ENCODE peak calls at places on chromosomes 3 and 15, in five cellular contexts. One of them, this sample, is unnamed.

GRCh38 chr3:117995795-117996194 is 1038.9 kb downstream of the IGSF11 start:
- DNase-seq in cardiac fibroblast: no peak
- DNase-seq in caudate nucleus: no peak
- DNase-seq in AG20443: no peak
- DNase-seq in EL: no peak
- DNase-seq in this sample: no peak

GRCh38 chr3:13017361-13018038 is 55.7 kb downstream of the IQSEC1 start:
- DNase-seq in cardiac fibroblast: no peak
- DNase-seq in caudate nucleus: no peak
- DNase-seq in AG20443: no peak
- DNase-seq in EL: no peak
- DNase-seq in this sample: peak

GRCh38 chr15:57861805-57862586 is 155.5 kb downstream of the POLR2M start:
- DNase-seq in cardiac fibroblast: peak
- DNase-seq in caudate nucleus: no peak
- DNase-seq in AG20443: peak
- DNase-seq in EL: peak
- DNase-seq in this sample: no peak

GRCh38 chr3:153897025-153897723 is 224.0 kb upstream of the ARHGEF26 start:
- DNase-seq in cardiac fibroblast: no peak
- DNase-seq in caudate nucleus: no peak
- DNase-seq in AG20443: no peak
- DNase-seq in EL: no peak
- DNase-seq in this sample: no peak

GRCh38 chr15:82810061-82810862 is 834 bp downstream of the WHAMM start:
- DNase-seq in cardiac fibroblast: peak
- DNase-seq in caudate nucleus: peak
- DNase-seq in AG20443: peak
- DNase-seq in EL: peak
- DNase-seq in this sample: peak

GRCh38 chr3:136404056-136404455 is 153.9 kb downstream of the PCCB start:
- DNase-seq in cardiac fibroblast: no peak
- DNase-seq in caudate nucleus: no peak
- DNase-seq in AG20443: no peak
- DNase-seq in EL: no peak
- DNase-seq in this sample: no peak

GRCh38 chr3:55143928-55144671 is 216.2 kb upstream of the LRTM1 start:
- DNase-seq in cardiac fibroblast: peak
- DNase-seq in caudate nucleus: no peak
- DNase-seq in AG20443: peak
- DNase-seq in EL: peak
- DNase-seq in this sample: peak

GRCh38 chr3:166582231-166582630 is 745.0 kb upstream of the BCHE start:
- DNase-seq in cardiac fibroblast: no peak
- DNase-seq in caudate nucleus: no peak
- DNase-seq in AG20443: no peak
- DNase-seq in EL: no peak
- DNase-seq in this sample: no peak

GRCh38 chr3:47601310-47601709 is 22.6 kb upstream of the CSPG5 start:
- DNase-seq in cardiac fibroblast: no peak
- DNase-seq in caudate nucleus: peak
- DNase-seq in AG20443: no peak
- DNase-seq in EL: no peak
- DNase-seq in this sample: no peak

GRCh38 chr15:60423540-60423939 is 25.8 kb upstream of the ANXA2 start:
- DNase-seq in cardiac fibroblast: peak
- DNase-seq in caudate nucleus: peak
- DNase-seq in AG20443: peak
- DNase-seq in EL: peak
- DNase-seq in this sample: no peak

GRCh38 chr15:69253156-69253555 is 45.6 kb upstream of the PAQR5 start:
- DNase-seq in cardiac fibroblast: peak
- DNase-seq in caudate nucleus: peak
- DNase-seq in AG20443: peak
- DNase-seq in EL: peak
- DNase-seq in this sample: peak

GRCh38 chr3:16357698-16358097 is 92.7 kb downstream of the OXNAD1 start:
- DNase-seq in cardiac fibroblast: peak
- DNase-seq in caudate nucleus: no peak
- DNase-seq in AG20443: no peak
- DNase-seq in EL: no peak
- DNase-seq in this sample: no peak

GRCh38 chr15:74383695-74384565 is 16.5 kb upstream of the CYP11A1 start:
- DNase-seq in cardiac fibroblast: no peak
- DNase-seq in caudate nucleus: no peak
- DNase-seq in AG20443: no peak
- DNase-seq in EL: no peak
- DNase-seq in this sample: peak

GRCh38 chr3:14141602-14142315 is 16.9 kb downstream of the TMEM43 start:
- DNase-seq in cardiac fibroblast: no peak
- DNase-seq in caudate nucleus: no peak
- DNase-seq in AG20443: no peak
- DNase-seq in EL: no peak
- DNase-seq in this sample: no peak

GRCh38 chr3:155745795-155746550 is 1.1 kb upstream of the PLCH1 start:
- DNase-seq in cardiac fibroblast: no peak
- DNase-seq in caudate nucleus: no peak
- DNase-seq in AG20443: no peak
- DNase-seq in EL: no peak
- DNase-seq in this sample: peak

GRCh38 chr15:55514414-55514850 is 6.4 kb upstream of the DNAAF4 start:
- DNase-seq in cardiac fibroblast: no peak
- DNase-seq in caudate nucleus: no peak
- DNase-seq in AG20443: no peak
- DNase-seq in EL: no peak
- DNase-seq in this sample: no peak

GRCh38 chr15:51331141-51331540 is 7.3 kb downstream of the CYP19A1 start:
- DNase-seq in cardiac fibroblast: peak
- DNase-seq in caudate nucleus: no peak
- DNase-seq in AG20443: no peak
- DNase-seq in EL: no peak
- DNase-seq in this sample: peak

GRCh38 chr3:183318846-183319770 is 66.1 kb downstream of the B3GNT5 start:
- DNase-seq in cardiac fibroblast: no peak
- DNase-seq in caudate nucleus: no peak
- DNase-seq in AG20443: no peak
- DNase-seq in EL: no peak
- DNase-seq in this sample: no peak

GRCh38 chr15:70055601-70056051 is 42.1 kb downstream of the TLE3 start:
- DNase-seq in cardiac fibroblast: no peak
- DNase-seq in caudate nucleus: no peak
- DNase-seq in AG20443: no peak
- DNase-seq in EL: no peak
- DNase-seq in this sample: peak

GRCh38 chr3:194731496-194732073 is 45.9 kb downstream of the FAM43A start:
- DNase-seq in cardiac fibroblast: no peak
- DNase-seq in caudate nucleus: no peak
- DNase-seq in AG20443: no peak
- DNase-seq in EL: no peak
- DNase-seq in this sample: no peak

GRCh38 chr3:6825527-6825926 is 35.4 kb upstream of the GRM7 start:
- DNase-seq in cardiac fibroblast: no peak
- DNase-seq in caudate nucleus: no peak
- DNase-seq in AG20443: no peak
- DNase-seq in EL: no peak
- DNase-seq in this sample: no peak

GRCh38 chr15:52287114-52287513 is 8.5 kb downstream of the MYO5C start:
- DNase-seq in cardiac fibroblast: no peak
- DNase-seq in caudate nucleus: no peak
- DNase-seq in AG20443: no peak
- DNase-seq in EL: no peak
- DNase-seq in this sample: no peak

GRCh38 chr3:42476225-42477160 is 25.9 kb upstream of the VIPR1 start:
- DNase-seq in cardiac fibroblast: peak
- DNase-seq in caudate nucleus: no peak
- DNase-seq in AG20443: peak
- DNase-seq in EL: peak
- DNase-seq in this sample: no peak

GRCh38 chr3:196179380-196180308 is 31.6 kb downstream of the ZDHHC19 start:
- DNase-seq in cardiac fibroblast: peak
- DNase-seq in caudate nucleus: peak
- DNase-seq in AG20443: peak
- DNase-seq in EL: peak
- DNase-seq in this sample: peak

GRCh38 chr3:11290743-11291680 is 18.8 kb downstream of the ATG7 start:
- DNase-seq in cardiac fibroblast: peak
- DNase-seq in caudate nucleus: no peak
- DNase-seq in AG20443: peak
- DNase-seq in EL: peak
- DNase-seq in this sample: no peak

GRCh38 chr3:14379842-14380241 is 22.6 kb upstream of the SLC6A6 start:
- DNase-seq in cardiac fibroblast: no peak
- DNase-seq in caudate nucleus: no peak
- DNase-seq in AG20443: no peak
- DNase-seq in EL: no peak
- DNase-seq in this sample: no peak

GRCh38 chr15:52417501-52417900 is 111.2 kb downstream of the MYO5A start:
- DNase-seq in cardiac fibroblast: peak
- DNase-seq in caudate nucleus: no peak
- DNase-seq in AG20443: peak
- DNase-seq in EL: peak
- DNase-seq in this sample: peak

GRCh38 chr3:170848294-170848917 is 21.6 kb downstream of the RPL22L1 start:
- DNase-seq in cardiac fibroblast: peak
- DNase-seq in caudate nucleus: no peak
- DNase-seq in AG20443: peak
- DNase-seq in EL: peak
- DNase-seq in this sample: peak

This sample was measured in osteoblast.